ENCODE peak calls at places on chromosomes 3 and 15, in ten cellular contexts. One of them, this sample, is unnamed.

GRCh38 chr15:100547961-100548360 is 19.2 kb upstream of the CERS3 start:
- DNase-seq in left ventricle myocardium inferior: no peak
- DNase-seq in ovary: no peak
- DNase-seq in heart left ventricle: no peak
- DNase-seq in lower lobe of right lung: no peak
- DNase-seq in neural progenitor cell: no peak
- DNase-seq in heart right ventricle: no peak
- DNase-seq in Peyer's patch: no peak
- DNase-seq in HL-60: no peak
- DNase-seq in breast epithelium: no peak
- DNase-seq in this sample: no peak

GRCh38 chr3:175585898-175586297 is 726.8 kb downstream of the NAALADL2 start:
- DNase-seq in HL-60: no peak
- DNase-seq in left ventricle myocardium inferior: no peak
- DNase-seq in Peyer's patch: no peak
- DNase-seq in heart right ventricle: no peak
- DNase-seq in heart left ventricle: no peak
- DNase-seq in breast epithelium: no peak
- DNase-seq in ovary: no peak
- DNase-seq in lower lobe of right lung: no peak
- DNase-seq in neural progenitor cell: no peak
- DNase-seq in this sample: peak; percentile 46

GRCh38 chr3:119098620-119099222 is 47.2 kb upstream of the TEX55 start:
- DNase-seq in ovary: no peak
- DNase-seq in left ventricle myocardium inferior: no peak
- DNase-seq in heart left ventricle: no peak
- DNase-seq in neural progenitor cell: peak; percentile 49
- DNase-seq in Peyer's patch: no peak
- DNase-seq in lower lobe of right lung: no peak
- DNase-seq in HL-60: no peak
- DNase-seq in heart right ventricle: peak; percentile 19
- DNase-seq in breast epithelium: no peak
- DNase-seq in this sample: peak; percentile 3

GRCh38 chr15:64596701-64597468 is 136.5 kb downstream of the ZNF609 start:
- DNase-seq in HL-60: no peak
- DNase-seq in left ventricle myocardium inferior: no peak
- DNase-seq in neural progenitor cell: peak; percentile 78
- DNase-seq in heart right ventricle: peak; percentile 12
- DNase-seq in lower lobe of right lung: no peak
- DNase-seq in ovary: no peak
- DNase-seq in heart left ventricle: no peak
- DNase-seq in Peyer's patch: no peak
- DNase-seq in breast epithelium: no peak
- DNase-seq in this sample: no peak

GRCh38 chr3:119570229-119570628 is 9.1 kb upstream of the ADPRH start:
- DNase-seq in HL-60: peak; percentile 25
- DNase-seq in Peyer's patch: no peak
- DNase-seq in heart right ventricle: no peak
- DNase-seq in breast epithelium: no peak
- DNase-seq in heart left ventricle: no peak
- DNase-seq in ovary: no peak
- DNase-seq in neural progenitor cell: no peak
- DNase-seq in lower lobe of right lung: no peak
- DNase-seq in left ventricle myocardium inferior: no peak
- DNase-seq in this sample: no peak

GRCh38 chr3:16498130-16498890 is 15.2 kb downstream of the RFTN1 start:
- DNase-seq in HL-60: no peak
- DNase-seq in lower lobe of right lung: no peak
- DNase-seq in left ventricle myocardium inferior: no peak
- DNase-seq in heart left ventricle: no peak
- DNase-seq in heart right ventricle: no peak
- DNase-seq in Peyer's patch: peak; percentile 9
- DNase-seq in ovary: no peak
- DNase-seq in neural progenitor cell: peak; percentile 35
- DNase-seq in breast epithelium: no peak
- DNase-seq in this sample: no peak

GRCh38 chr3:129723558-129724324 is 117.3 kb upstream of the PLXND1 start:
- DNase-seq in neural progenitor cell: peak; percentile 18
- DNase-seq in breast epithelium: no peak
- DNase-seq in heart left ventricle: no peak
- DNase-seq in lower lobe of right lung: no peak
- DNase-seq in ovary: peak; percentile 68
- DNase-seq in Peyer's patch: peak; percentile 58
- DNase-seq in heart right ventricle: peak; percentile 26
- DNase-seq in left ventricle myocardium inferior: peak; percentile 23
- DNase-seq in HL-60: no peak
- DNase-seq in this sample: peak; percentile 68

GRCh38 chr3:13790376-13791219 is 89.3 kb downstream of the WNT7A start:
- DNase-seq in HL-60: no peak
- DNase-seq in lower lobe of right lung: peak; percentile 17
- DNase-seq in heart right ventricle: no peak
- DNase-seq in breast epithelium: no peak
- DNase-seq in Peyer's patch: no peak
- DNase-seq in neural progenitor cell: no peak
- DNase-seq in heart left ventricle: peak; percentile 30
- DNase-seq in ovary: no peak
- DNase-seq in left ventricle myocardium inferior: no peak
- DNase-seq in this sample: no peak

GRCh38 chr15:64589435-64590084 is 129.2 kb downstream of the ZNF609 start:
- DNase-seq in left ventricle myocardium inferior: no peak
- DNase-seq in heart left ventricle: no peak
- DNase-seq in HL-60: no peak
- DNase-seq in heart right ventricle: no peak
- DNase-seq in lower lobe of right lung: no peak
- DNase-seq in breast epithelium: no peak
- DNase-seq in ovary: no peak
- DNase-seq in neural progenitor cell: no peak
- DNase-seq in Peyer's patch: no peak
- DNase-seq in this sample: no peak

GRCh38 chr15:82812994-82813393 is 3.6 kb downstream of the WHAMM start:
- DNase-seq in left ventricle myocardium inferior: no peak
- DNase-seq in heart left ventricle: no peak
- DNase-seq in heart right ventricle: no peak
- DNase-seq in neural progenitor cell: no peak
- DNase-seq in lower lobe of right lung: no peak
- DNase-seq in HL-60: no peak
- DNase-seq in breast epithelium: no peak
- DNase-seq in Peyer's patch: no peak
- DNase-seq in ovary: no peak
- DNase-seq in this sample: no peak

GRCh38 chr3:126121632-126122031 is 37.7 kb upstream of the SLC41A3 start:
- DNase-seq in left ventricle myocardium inferior: no peak
- DNase-seq in heart right ventricle: no peak
- DNase-seq in ovary: no peak
- DNase-seq in Peyer's patch: no peak
- DNase-seq in lower lobe of right lung: no peak
- DNase-seq in neural progenitor cell: no peak
- DNase-seq in HL-60: no peak
- DNase-seq in heart left ventricle: peak; percentile 25
- DNase-seq in breast epithelium: no peak
- DNase-seq in this sample: no peak

GRCh38 chr15:25438601-25439455 is at the start of gene UBE3A:
- DNase-seq in neural progenitor cell: peak; percentile 96
- DNase-seq in HL-60: peak; percentile 80
- DNase-seq in heart left ventricle: peak; percentile 96
- DNase-seq in Peyer's patch: peak; percentile 95
- DNase-seq in ovary: peak; percentile 92
- DNase-seq in lower lobe of right lung: peak; percentile 93
- DNase-seq in breast epithelium: peak; percentile 83
- DNase-seq in heart right ventricle: peak; percentile 89
- DNase-seq in left ventricle myocardium inferior: peak; percentile 92
- DNase-seq in this sample: peak; percentile 72

DNA sequence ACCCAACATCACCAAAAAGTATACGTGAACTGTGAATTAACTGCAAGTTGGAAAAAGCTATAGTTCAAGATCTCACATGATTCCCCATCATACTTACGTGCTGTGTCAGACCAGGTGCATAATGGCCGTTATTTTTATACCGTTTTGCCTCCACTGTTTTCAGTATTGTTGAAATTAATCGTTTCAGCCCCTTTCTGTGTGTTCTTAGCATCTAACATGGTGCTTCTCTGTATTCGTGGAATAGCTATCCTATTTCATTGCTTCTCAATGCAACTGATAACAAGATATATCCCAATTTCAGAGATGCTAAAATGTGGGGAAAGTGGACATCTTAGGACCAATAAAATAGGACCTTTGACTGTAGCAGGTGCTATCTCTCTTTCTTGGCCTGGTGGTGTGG is 13.7 kb downstream of the CA12 start:
- DNase-seq in left ventricle myocardium inferior: no peak
- DNase-seq in lower lobe of right lung: no peak
- DNase-seq in Peyer's patch: no peak
- DNase-seq in heart left ventricle: no peak
- DNase-seq in heart right ventricle: no peak
- DNase-seq in neural progenitor cell: no peak
- DNase-seq in ovary: no peak
- DNase-seq in breast epithelium: no peak
- DNase-seq in HL-60: no peak
- DNase-seq in this sample: no peak
- H3K27ac ChIP-seq in left ventricle myocardium inferior: no peak overlapping the region
- H3K27ac ChIP-seq in lower lobe of right lung: peak overlapping the region; percentile 15
- H3K27ac ChIP-seq in Peyer's patch: peak overlapping the region; percentile 56
- H3K27ac ChIP-seq in heart left ventricle: no peak overlapping the region
- H3K27ac ChIP-seq in heart right ventricle: no peak overlapping the region
- H3K27ac ChIP-seq in neural progenitor cell: no peak overlapping the region
- H3K27ac ChIP-seq in ovary: no peak overlapping the region
- H3K27ac ChIP-seq in breast epithelium: peak overlapping the region; percentile 83
- H3K27ac ChIP-seq in HL-60: no peak overlapping the region
- H3K27ac ChIP-seq in this sample: no peak overlapping the region

GRCh38 chr3:195522254-195523023 is 20.7 kb downstream of the PPP1R2 start:
- DNase-seq in HL-60: no peak
- DNase-seq in heart left ventricle: no peak
- DNase-seq in lower lobe of right lung: no peak
- DNase-seq in left ventricle myocardium inferior: no peak
- DNase-seq in breast epithelium: no peak
- DNase-seq in heart right ventricle: no peak
- DNase-seq in Peyer's patch: no peak
- DNase-seq in neural progenitor cell: peak; percentile 30
- DNase-seq in ovary: no peak
- DNase-seq in this sample: no peak

GRCh38 chr3:195526492-195526891 is 16.6 kb downstream of the PPP1R2 start:
- DNase-seq in left ventricle myocardium inferior: no peak
- DNase-seq in heart left ventricle: no peak
- DNase-seq in neural progenitor cell: no peak
- DNase-seq in breast epithelium: no peak
- DNase-seq in ovary: no peak
- DNase-seq in Peyer's patch: no peak
- DNase-seq in HL-60: no peak
- DNase-seq in lower lobe of right lung: no peak
- DNase-seq in heart right ventricle: no peak
- DNase-seq in this sample: no peak

GRCh38 chr3:195524171-195524896 is 18.8 kb downstream of the PPP1R2 start:
- DNase-seq in ovary: no peak
- DNase-seq in Peyer's patch: no peak
- DNase-seq in heart right ventricle: no peak
- DNase-seq in heart left ventricle: no peak
- DNase-seq in HL-60: no peak
- DNase-seq in lower lobe of right lung: no peak
- DNase-seq in breast epithelium: no peak
- DNase-seq in neural progenitor cell: no peak
- DNase-seq in left ventricle myocardium inferior: no peak
- DNase-seq in this sample: no peak
- H3K4me3 ChIP-seq in ovary: no peak overlapping the region
- H3K4me3 ChIP-seq in Peyer's patch: no peak overlapping the region
- H3K4me3 ChIP-seq in heart right ventricle: no peak overlapping the region
- H3K4me3 ChIP-seq in heart left ventricle: no peak overlapping the region
- H3K4me3 ChIP-seq in HL-60: no peak overlapping the region
- H3K4me3 ChIP-seq in lower lobe of right lung: no peak overlapping the region
- H3K4me3 ChIP-seq in breast epithelium: no peak overlapping the region
- H3K4me3 ChIP-seq in neural progenitor cell: no peak overlapping the region
- H3K4me3 ChIP-seq in left ventricle myocardium inferior: no peak overlapping the region
- H3K4me3 ChIP-seq in this sample: no peak overlapping the region

DNA sequence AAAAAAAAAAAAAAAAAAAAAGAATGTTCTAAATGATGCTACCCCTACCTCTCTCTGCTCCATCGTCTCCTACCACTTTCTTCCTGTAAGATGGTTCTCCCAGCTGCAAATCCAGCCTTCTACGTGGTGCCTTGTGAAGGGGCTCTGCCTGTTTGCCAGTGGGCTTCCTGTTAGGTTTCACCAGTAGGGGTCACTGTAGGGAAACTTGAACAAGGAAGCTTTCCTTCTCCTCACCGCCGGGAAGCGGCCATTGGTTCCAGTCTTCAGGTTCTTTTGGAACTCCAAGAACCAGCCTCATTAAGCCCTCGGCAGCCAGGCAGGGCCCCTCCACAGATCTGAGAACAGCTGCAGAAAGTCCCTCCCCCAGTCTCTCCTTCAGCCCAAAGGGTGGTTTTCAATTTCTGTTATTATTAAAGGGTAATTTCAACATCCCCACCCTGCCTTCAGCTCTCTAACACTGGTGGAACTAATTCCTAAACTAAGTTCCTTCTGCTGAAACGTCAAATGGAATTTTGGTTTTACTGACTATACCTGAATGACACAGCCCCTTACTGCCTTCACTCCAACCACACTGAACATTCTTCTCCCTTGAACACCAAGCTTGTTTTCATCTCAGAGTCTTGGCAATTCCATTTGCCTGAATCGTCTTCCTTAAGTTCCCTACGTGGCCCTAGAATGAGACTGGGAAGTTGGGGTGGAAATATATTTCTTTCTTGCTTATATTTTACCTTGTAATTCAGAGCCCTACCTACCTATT is 13.5 kb downstream of the MCCC1 start:
- DNase-seq in neural progenitor cell: peak; percentile 78
- DNase-seq in lower lobe of right lung: no peak
- DNase-seq in ovary: no peak
- DNase-seq in left ventricle myocardium inferior: no peak
- DNase-seq in heart left ventricle: no peak
- DNase-seq in breast epithelium: no peak
- DNase-seq in Peyer's patch: no peak
- DNase-seq in heart right ventricle: no peak
- DNase-seq in HL-60: peak; percentile 36
- DNase-seq in this sample: no peak
- TF ChIP-seq CTCF in neural progenitor cell: peak; percentile 68
- TF ChIP-seq CTCF in lower lobe of right lung: peak; percentile 42
- TF ChIP-seq CTCF in ovary: no peak
- TF ChIP-seq CTCF in left ventricle myocardium inferior: peak; percentile 34
- TF ChIP-seq CTCF in heart left ventricle: peak; percentile 18
- TF ChIP-seq CTCF in breast epithelium: no peak
- TF ChIP-seq CTCF in Peyer's patch: peak; percentile 16
- TF ChIP-seq CTCF in heart right ventricle: peak; percentile 27
- TF ChIP-seq CTCF in HL-60: no peak
- TF ChIP-seq CTCF in this sample: peak; percentile 50

DNA sequence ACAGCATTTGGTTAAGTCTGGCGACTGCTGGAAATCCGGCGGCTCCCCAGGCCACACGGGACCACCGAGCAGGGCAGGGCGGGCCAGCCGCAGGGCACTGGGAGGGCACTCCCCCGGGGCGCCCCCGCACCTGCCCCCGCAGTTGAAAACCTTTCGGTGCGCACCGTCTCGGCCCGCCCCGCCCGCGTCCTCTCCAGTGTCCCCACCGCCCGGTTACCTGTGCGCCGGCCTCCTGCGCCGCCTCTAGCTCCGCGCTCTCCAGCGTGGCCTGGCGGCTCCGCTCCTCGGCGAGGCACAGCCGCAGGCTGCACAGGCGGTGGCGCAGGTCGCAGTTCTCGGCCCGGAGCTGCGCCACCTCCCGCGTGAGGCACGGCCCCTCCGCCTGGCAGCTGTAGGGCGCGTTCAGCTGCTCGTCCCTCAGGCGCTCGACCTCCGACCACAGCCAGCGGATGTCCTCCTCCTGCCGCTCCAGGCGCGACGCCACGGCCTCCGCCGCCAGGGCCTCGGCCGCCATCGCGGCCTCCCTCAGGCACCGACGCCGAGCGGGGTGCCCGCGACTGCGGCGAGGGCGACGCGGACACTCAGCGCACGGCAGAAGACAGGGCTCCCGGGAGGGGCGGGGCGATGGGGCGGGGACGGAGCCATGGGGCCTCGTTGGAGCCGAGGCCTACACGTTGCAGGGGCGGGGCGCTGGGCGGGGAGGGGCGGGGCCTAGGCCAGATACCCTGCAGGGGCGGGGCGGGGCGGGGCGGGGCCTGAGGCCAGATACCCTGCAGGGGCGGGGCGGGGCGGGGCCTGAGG is at the start of gene TARS3:
- DNase-seq in left ventricle myocardium inferior: peak; percentile 98
- DNase-seq in ovary: peak; percentile 97
- DNase-seq in HL-60: peak; percentile 94
- DNase-seq in heart right ventricle: peak; percentile 95
- DNase-seq in neural progenitor cell: peak; percentile 97
- DNase-seq in lower lobe of right lung: peak; percentile 98
- DNase-seq in Peyer's patch: peak; percentile 99
- DNase-seq in breast epithelium: peak; percentile 94
- DNase-seq in heart left ventricle: peak; percentile 97
- DNase-seq in this sample: peak; percentile 42
- H3K27ac ChIP-seq in left ventricle myocardium inferior: peak within 1 kb of the TSS; percentile 93
- H3K27ac ChIP-seq in ovary: peak within 1 kb of the TSS; percentile 70
- H3K27ac ChIP-seq in HL-60: peak within 1 kb of the TSS; percentile 67
- H3K27ac ChIP-seq in heart right ventricle: peak within 1 kb of the TSS; percentile 93
- H3K27ac ChIP-seq in neural progenitor cell: peak within 1 kb of the TSS; percentile 62
- H3K27ac ChIP-seq in lower lobe of right lung: peak within 1 kb of the TSS; percentile 94
- H3K27ac ChIP-seq in Peyer's patch: peak within 1 kb of the TSS; percentile 98
- H3K27ac ChIP-seq in breast epithelium: peak within 1 kb of the TSS; percentile 90
- H3K27ac ChIP-seq in heart left ventricle: peak within 1 kb of the TSS; percentile 87
- H3K27ac ChIP-seq in this sample: no peak within 1 kb of the TSS